ENCODE peak calls at places on chromosomes 6 and 20, in five cellular contexts. P is upper lobe of left lung, S is A549, G is GM12878, C is K562. N is an unnamed sample.

GRCh38 chr20:24148372-24148771 is 159.8 kb upstream of the GGTLC1 start:
- ATAC-seq in P (no peak), S (no peak), G (peak; percentile 50), C (no peak), N (no peak)

GRCh38 chr6:143339223-143339622 is 111.3 kb downstream of the ADAT2 start:
- ATAC-seq in P (no peak), S (no peak), G (no peak), C (no peak), N (no peak)

GRCh38 chr20:58205850-58206249 is 22.6 kb downstream of the ANKRD60 start:
- ATAC-seq in P (no peak), S (no peak), G (no peak), C (no peak), N (no peak)

GRCh38 chr6:156956286-156956685 is 179.1 kb downstream of the ARID1B start:
- ATAC-seq in P (no peak), S (no peak), G (no peak), C (peak; percentile 64), N (peak; percentile 22)

GRCh38 chr6:160461641-160462040 is 113.5 kb downstream of the SLC22A3 start:
- ATAC-seq in P (no peak), S (no peak), G (no peak), C (no peak), N (no peak)

GRCh38 chr6:168636147-168636982 is 195.4 kb downstream of the SMOC2 start:
- ATAC-seq in P (no peak), S (peak; percentile 54), G (no peak), C (no peak), N (no peak)

GRCh38 chr6:129889580-129889979 is 28.5 kb upstream of the TMEM244 start:
- ATAC-seq in P (no peak), S (no peak), G (no peak), C (no peak), N (no peak)

GRCh38 chr6:91669154-91669903 is 1082.5 kb upstream of the MAP3K7 start:
- ATAC-seq in P (no peak), S (no peak), G (no peak), C (no peak), N (no peak)

GRCh38 chr6:125802943-125803377 is 12.2 kb downstream of the NCOA7 start:
- ATAC-seq in P (peak; percentile 65), S (no peak), G (peak; percentile 29), C (no peak), N (no peak)

GRCh38 chr20:54221996-54222890 is 14.4 kb downstream of the PFDN4 start:
- ATAC-seq in P (no peak), S (no peak), G (no peak), C (no peak), N (no peak)

GRCh38 chr6:2190661-2191389 is 54.6 kb downstream of the GMDS start:
- ATAC-seq in P (peak; percentile 16), S (no peak), G (no peak), C (no peak), N (no peak)

GRCh38 chr20:64223526-64224067 is 32.0 kb upstream of the PCMTD2 start:
- ATAC-seq in P (no peak), S (no peak), G (peak; percentile 79), C (peak; percentile 87), N (no peak)

GRCh38 chr6:163461696-163462095 is 47.2 kb downstream of the QKI start:
- ATAC-seq in P (peak; percentile 31), S (no peak), G (peak; percentile 33), C (no peak), N (no peak)

GRCh38 chr6:162056061-162056460 is 671.5 kb downstream of the PRKN start:
- ATAC-seq in P (no peak), S (no peak), G (no peak), C (no peak), N (no peak)

GRCh38 chr6:128199461-128199860 is 298.6 kb upstream of the THEMIS start:
- ATAC-seq in P (no peak), S (no peak), G (no peak), C (no peak), N (no peak)

GRCh38 chr6:55822005-55822404 is 53.4 kb downstream of the BMP5 start:
- ATAC-seq in P (no peak), S (no peak), G (no peak), C (no peak), N (no peak)

GRCh38 chr6:146347090-146347489 is 196.5 kb upstream of the RAB32 start:
- ATAC-seq in P (no peak), S (no peak), G (no peak), C (no peak), N (no peak)

GRCh38 chr6:91198588-91199255 is 611.9 kb upstream of the MAP3K7 start:
- ATAC-seq in P (no peak), S (no peak), G (no peak), C (no peak), N (no peak)

GRCh38 chr20:47689726-47690125 is 95.6 kb downstream of the SULF2 start:
- ATAC-seq in P (no peak), S (no peak), G (no peak), C (no peak), N (no peak)

GRCh38 chr6:165042912-165043311 is 266.5 kb downstream of the C6orf118 start:
- ATAC-seq in P (no peak), S (no peak), G (no peak), C (no peak), N (no peak)

GRCh38 chr20:6122873-6123649 is at the start of gene FERMT1:
- ATAC-seq in P (peak; percentile 91), S (peak; percentile 94), G (peak; percentile 95), C (peak; percentile 61), N (peak; percentile 76)

GRCh38 chr6:166361080-166361429 is 18.7 kb upstream of the SFT2D1 start:
- ATAC-seq in P (peak; percentile 56), S (no peak), G (no peak), C (peak; percentile 63), N (no peak)

GRCh38 chr6:80468398-80468797 is 361.9 kb downstream of the BCKDHB start:
- ATAC-seq in P (no peak), S (no peak), G (no peak), C (no peak), N (no peak)

GRCh38 chr20:36102809-36103596 is 51.5 kb upstream of the EPB41L1 start:
- ATAC-seq in P (peak; percentile 24), S (peak; percentile 26), G (no peak), C (peak; percentile 17), N (peak; percentile 30)

GRCh38 chr20:58650181-58650775 is 805 bp upstream of the STX16 start:
- ATAC-seq in P (peak; percentile 28), S (no peak), G (peak; percentile 27), C (no peak), N (no peak)

GRCh38 chr6:100132005-100132404 is 138.0 kb upstream of the MCHR2 start:
- ATAC-seq in P (no peak), S (no peak), G (peak; percentile 28), C (no peak), N (no peak)

GRCh38 chr6:11298651-11299420 is 66.4 kb upstream of the NEDD9 start:
- ATAC-seq in P (no peak), S (no peak), G (no peak), C (no peak), N (no peak)

GRCh38 chr20:43662943-43663655 is 3.8 kb upstream of the MYBL2 start:
- ATAC-seq in P (no peak), S (no peak), G (no peak), C (no peak), N (no peak)

GRCh38 chr20:35508493-35509218 is 20.8 kb downstream of the C20orf173 start:
- ATAC-seq in P (no peak), S (no peak), G (no peak), C (no peak), N (no peak)

GRCh38 chr6:53119772-53120409 is 28.8 kb downstream of the GCM1 start:
- ATAC-seq in P (no peak), S (peak; percentile 66), G (no peak), C (no peak), N (no peak)
- TF ChIP-seq EP300 in P (no peak), S (no peak), G (no peak), C (no peak), N (no peak)

GRCh38 chr6:131257104-131257503 is 121.8 kb downstream of the AKAP7 start:
- ATAC-seq in P (peak; percentile 50), S (no peak), G (no peak), C (no peak), N (no peak)

GRCh38 chr6:131255911-131256310 is 120.6 kb downstream of the AKAP7 start:
- ATAC-seq in P (no peak), S (no peak), G (no peak), C (no peak), N (no peak)

GRCh38 chr6:131258816-131259476 is 123.7 kb downstream of the AKAP7 start:
- ATAC-seq in P (no peak), S (peak; percentile 43), G (no peak), C (no peak), N (no peak)

GRCh38 chr6:131258010-131258652 is 122.9 kb downstream of the AKAP7 start:
- ATAC-seq in P (no peak), S (no peak), G (no peak), C (no peak), N (no peak)

DNA sequence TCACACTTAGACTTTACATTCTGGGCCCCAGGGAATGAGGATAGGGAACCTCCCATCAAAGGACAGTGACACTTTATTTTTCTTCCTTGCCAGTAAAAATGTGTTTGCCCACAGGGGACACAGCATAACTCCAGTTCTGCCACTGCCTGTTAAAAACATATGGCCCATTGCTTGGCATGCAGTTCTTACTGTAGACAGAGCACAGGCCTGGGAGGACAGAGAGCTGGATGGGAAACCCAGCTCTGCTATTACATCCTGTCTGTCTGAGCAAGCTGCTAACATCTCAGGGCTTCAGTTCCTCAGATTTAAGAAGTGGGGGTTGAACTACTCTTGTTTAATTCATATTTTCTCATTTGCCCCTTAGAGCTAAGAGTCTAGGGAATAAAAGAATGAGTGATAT is 120.2 kb downstream of the AKAP7 start:
- ATAC-seq in P (no peak), S (no peak), G (no peak), C (no peak), N (no peak)
- H3K4me3 ChIP-seq in P (no peak overlapping the region), S (no peak overlapping the region), G (no peak overlapping the region), C (no peak overlapping the region), N (no peak overlapping the region)

DNA sequence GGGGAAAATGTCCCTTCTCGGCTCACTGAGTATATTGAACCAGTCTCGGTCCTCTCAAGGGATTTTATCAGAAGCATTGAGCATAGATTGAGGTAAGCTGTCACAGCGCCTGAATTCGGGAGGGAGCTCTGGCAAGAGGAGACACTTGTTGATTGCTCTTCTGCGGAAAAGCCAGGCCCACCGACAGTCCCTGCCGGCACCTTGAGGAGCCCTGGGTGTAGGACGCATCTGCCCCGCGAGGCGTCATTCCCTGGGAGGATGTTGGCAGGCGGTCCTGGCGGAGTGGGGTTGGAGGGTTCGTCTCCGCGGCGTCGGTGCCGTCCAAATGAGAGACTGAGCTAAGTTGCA is 829 bp downstream of the FBXO9 start:
- ATAC-seq in P (peak; percentile 18), S (no peak), G (no peak), C (peak; percentile 7), N (no peak)
- TF ChIP-seq CTCF in P (no peak), S (no peak), G (no peak), C (no peak), N (no peak)

GRCh38 chr6:85866373-85866740 is 223.7 kb upstream of the SYNCRIP start:
- ATAC-seq in P (peak; percentile 46), S (no peak), G (peak; percentile 11), C (peak; percentile 59), N (peak; percentile 68)

GRCh38 chr6:85864453-85865401 is 222.0 kb upstream of the SYNCRIP start:
- ATAC-seq in P (no peak), S (no peak), G (peak; percentile 37), C (peak; percentile 68), N (peak; percentile 44)

GRCh38 chr6:85866758-85867401 is 224.2 kb upstream of the SYNCRIP start:
- ATAC-seq in P (no peak), S (no peak), G (peak; percentile 23), C (peak; percentile 18), N (no peak)

GRCh38 chr6:85867595-85867994 is 224.9 kb upstream of the SYNCRIP start:
- ATAC-seq in P (no peak), S (no peak), G (no peak), C (no peak), N (no peak)

GRCh38 chr6:85865665-85866372 is 223.1 kb upstream of the SYNCRIP start:
- ATAC-seq in P (peak; percentile 43), S (peak; percentile 34), G (peak; percentile 78), C (peak; percentile 57), N (peak; percentile 54)
- TF ChIP-seq EP300 in P (no peak), S (no peak), G (no peak), C (no peak), N (no peak)